ENCODE peak calls at places on chromosomes 12 and 14, in six cellular contexts. S is Calu3, O is vagina, V is heart right ventricle, L is AG09309, I is stomach. J is an unnamed sample.

GRCh38 chr14:100067971-100068959 is 3.0 kb downstream of the EVL start:
- DNase-seq in S (peak; percentile 34), O (no peak), V (peak; percentile 20), L (no peak), I (peak; percentile 67), J (no peak)

GRCh38 chr12:124030510-124030909 is 57.5 kb downstream of the ZNF664 start:
- DNase-seq in S (no peak), O (no peak), V (no peak), L (no peak), I (no peak), J (peak; percentile 73)

GRCh38 chr14:56333361-56334279 is 215.4 kb downstream of the PELI2 start:
- DNase-seq in S (peak; percentile 10), O (no peak), V (no peak), L (no peak), I (no peak), J (no peak)

GRCh38 chr12:29673346-29673745 is 110.4 kb downstream of the TMTC1 start:
- DNase-seq in S (no peak), O (no peak), V (no peak), L (no peak), I (no peak), J (no peak)

GRCh38 chr12:123894823-123895338 is 77.8 kb downstream of the CCDC92 start:
- DNase-seq in S (no peak), O (no peak), V (no peak), L (no peak), I (no peak), J (no peak)

GRCh38 chr14:35826952-35827416 is 846 bp downstream of the BRMS1L start:
- DNase-seq in S (no peak), O (no peak), V (no peak), L (no peak), I (no peak), J (no peak)

GRCh38 chr14:93245764-93246420 is 38.8 kb downstream of the UBR7 start:
- DNase-seq in S (no peak), O (no peak), V (no peak), L (no peak), I (no peak), J (no peak)

GRCh38 chr14:36275741-36276140 is 44.7 kb downstream of the MBIP start:
- DNase-seq in S (no peak), O (no peak), V (no peak), L (no peak), I (no peak), J (no peak)

GRCh38 chr12:132647858-132648257 is 29.3 kb downstream of the P2RX2 start:
- DNase-seq in S (no peak), O (no peak), V (no peak), L (no peak), I (no peak), J (no peak)

GRCh38 chr12:64494998-64495729 is 43.2 kb downstream of the TBK1 start:
- DNase-seq in S (no peak), O (no peak), V (no peak), L (no peak), I (no peak), J (no peak)

GRCh38 chr12:54759751-54760150 is 94.6 kb upstream of the MUCL1 start:
- DNase-seq in S (peak; percentile 50), O (no peak), V (no peak), L (no peak), I (no peak), J (peak; percentile 0)
- TF ChIP-seq CTCF in S (peak; percentile 18), O (no peak), V (no peak), L (peak; percentile 49), I (no peak), J (no peak)

DNA sequence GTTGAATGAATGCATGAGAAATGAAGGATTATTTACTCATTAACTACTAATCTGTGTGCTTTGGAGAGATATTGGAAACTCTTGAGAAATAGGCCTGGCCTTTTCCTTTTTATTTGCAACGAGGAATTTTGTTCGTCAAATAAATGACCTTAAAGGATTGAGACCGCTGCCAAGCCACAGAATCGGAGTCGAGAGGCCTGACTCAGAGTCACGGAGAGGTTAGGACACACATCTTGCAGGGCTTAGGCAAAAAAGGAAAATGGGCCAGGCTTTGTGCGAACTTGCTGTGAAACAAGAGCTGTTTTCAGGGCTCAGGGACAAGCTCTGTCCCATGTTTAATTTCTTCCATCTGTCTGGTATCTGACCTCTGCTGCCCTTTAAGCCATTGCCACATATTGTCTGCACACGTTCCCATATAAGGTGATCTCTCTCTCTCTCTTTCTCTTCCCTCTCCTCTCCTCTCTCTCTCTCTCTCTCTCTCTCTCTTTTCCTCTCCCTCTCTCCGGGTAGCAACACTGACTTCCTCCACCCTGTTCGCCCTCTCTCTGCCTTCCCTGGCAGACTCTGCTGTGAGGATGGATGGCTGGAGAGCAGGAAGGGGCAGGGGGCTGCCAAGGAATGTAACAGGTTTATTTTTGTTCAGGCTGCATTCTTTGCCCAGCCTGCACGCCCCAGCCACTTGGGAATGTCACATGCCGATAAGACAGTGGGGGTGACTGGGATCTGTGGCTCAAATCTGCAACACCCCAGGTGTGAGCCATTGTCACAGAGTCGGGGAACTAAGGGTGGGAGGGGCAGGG is 14.9 kb upstream of the IFT81 start:
- DNase-seq in S (peak; percentile 80), O (peak; percentile 99), V (peak; percentile 60), L (peak; percentile 100), I (peak; percentile 77), J (peak; percentile 100)
- TF ChIP-seq CTCF in S (no peak), O (peak; percentile 71), V (no peak), L (no peak), I (no peak), J (no peak)

GRCh38 chr14:97354119-97354722 is 557.0 kb downstream of the VRK1 start:
- DNase-seq in S (no peak), O (no peak), V (no peak), L (no peak), I (no peak), J (no peak)
- TF ChIP-seq CTCF in S (no peak), O (no peak), V (no peak), L (no peak), I (no peak), J (no peak)

GRCh38 chr14:106831322-106831720 is 1304.9 kb downstream of the TMEM121 start:
- DNase-seq in S (peak; percentile 23), O (peak; percentile 69), V (peak; percentile 18), L (no peak), I (no peak), J (no peak)
- TF ChIP-seq CTCF in S (peak; percentile 33), O (no peak), V (peak; percentile 27), L (peak; percentile 26), I (no peak), J (peak; percentile 10)

GRCh38 chr12:59444932-59445331 is 150.9 kb upstream of the SLC16A7 start:
- DNase-seq in S (peak; percentile 45), O (no peak), V (no peak), L (no peak), I (no peak), J (no peak)
- TF ChIP-seq CTCF in S (no peak), O (no peak), V (peak; percentile 58), L (peak; percentile 51), I (no peak), J (peak; percentile 26)

GRCh38 chr12:66035289-66035961 is 95.1 kb downstream of the LLPH start:
- DNase-seq in S (peak; percentile 32), O (no peak), V (no peak), L (no peak), I (no peak), J (no peak)
- TF ChIP-seq CTCF in S (peak; percentile 51), O (peak; percentile 20), V (peak; percentile 44), L (peak; percentile 54), I (no peak), J (peak; percentile 35)

GRCh38 chr14:25537846-25538455 is 488.0 kb upstream of the STXBP6 start:
- DNase-seq in S (no peak), O (no peak), V (no peak), L (no peak), I (peak; percentile 44), J (no peak)
- TF ChIP-seq CTCF in S (no peak), O (no peak), V (peak; percentile 21), L (no peak), I (peak; percentile 41), J (no peak)

GRCh38 chr14:103539056-103539825 is 10.2 kb downstream of the TRMT61A start:
- DNase-seq in S (no peak), O (no peak), V (peak; percentile 13), L (no peak), I (no peak), J (no peak)
- TF ChIP-seq CTCF in S (no peak), O (no peak), V (no peak), L (no peak), I (no peak), J (no peak)

DNA sequence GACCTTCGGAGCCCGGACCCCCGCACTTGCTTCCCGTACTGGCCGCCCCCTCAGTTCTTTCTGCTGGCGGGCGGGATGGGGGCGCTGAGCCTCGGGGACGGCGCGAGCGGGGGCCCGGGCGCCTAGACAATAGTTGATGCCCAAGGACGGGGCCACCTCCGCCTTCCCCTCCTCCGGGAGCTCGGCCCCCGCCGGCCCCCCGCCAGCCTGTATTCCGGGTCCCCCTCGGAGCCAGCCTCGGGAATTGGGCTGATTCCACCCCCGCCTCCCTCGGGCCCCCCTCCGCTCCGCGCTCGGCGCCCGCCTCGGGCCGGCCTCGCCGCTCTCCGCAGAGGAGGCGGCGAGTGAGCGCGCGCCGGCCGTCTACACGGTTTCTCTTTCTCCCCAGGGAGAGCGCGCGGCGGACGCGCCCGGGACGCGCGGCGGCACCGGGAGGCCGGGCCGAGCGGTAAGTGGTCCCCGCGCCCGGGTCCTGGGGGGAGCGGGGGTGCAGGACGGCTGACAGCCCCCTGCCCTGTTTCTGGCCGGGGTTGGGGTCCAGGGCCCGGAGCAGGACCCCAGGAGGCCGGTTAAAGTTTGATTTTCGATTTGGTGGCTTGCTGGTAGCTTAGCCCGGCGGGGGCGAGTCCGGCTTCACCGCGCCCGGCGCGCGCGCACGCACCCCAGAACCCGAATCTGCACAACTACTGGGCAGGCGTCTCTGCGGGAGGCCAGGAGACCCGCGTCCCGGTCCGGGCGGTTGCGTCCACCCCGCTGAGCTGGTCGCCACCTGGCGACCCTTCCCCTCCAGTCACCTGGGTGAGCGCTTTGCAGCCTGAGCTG is 413.7 kb downstream of the PCNX1 start:
- DNase-seq in S (peak; percentile 58), O (no peak), V (peak; percentile 72), L (no peak), I (peak; percentile 73), J (no peak)
- TF ChIP-seq CTCF in S (no peak), O (no peak), V (peak; percentile 8), L (no peak), I (no peak), J (no peak)

DNA sequence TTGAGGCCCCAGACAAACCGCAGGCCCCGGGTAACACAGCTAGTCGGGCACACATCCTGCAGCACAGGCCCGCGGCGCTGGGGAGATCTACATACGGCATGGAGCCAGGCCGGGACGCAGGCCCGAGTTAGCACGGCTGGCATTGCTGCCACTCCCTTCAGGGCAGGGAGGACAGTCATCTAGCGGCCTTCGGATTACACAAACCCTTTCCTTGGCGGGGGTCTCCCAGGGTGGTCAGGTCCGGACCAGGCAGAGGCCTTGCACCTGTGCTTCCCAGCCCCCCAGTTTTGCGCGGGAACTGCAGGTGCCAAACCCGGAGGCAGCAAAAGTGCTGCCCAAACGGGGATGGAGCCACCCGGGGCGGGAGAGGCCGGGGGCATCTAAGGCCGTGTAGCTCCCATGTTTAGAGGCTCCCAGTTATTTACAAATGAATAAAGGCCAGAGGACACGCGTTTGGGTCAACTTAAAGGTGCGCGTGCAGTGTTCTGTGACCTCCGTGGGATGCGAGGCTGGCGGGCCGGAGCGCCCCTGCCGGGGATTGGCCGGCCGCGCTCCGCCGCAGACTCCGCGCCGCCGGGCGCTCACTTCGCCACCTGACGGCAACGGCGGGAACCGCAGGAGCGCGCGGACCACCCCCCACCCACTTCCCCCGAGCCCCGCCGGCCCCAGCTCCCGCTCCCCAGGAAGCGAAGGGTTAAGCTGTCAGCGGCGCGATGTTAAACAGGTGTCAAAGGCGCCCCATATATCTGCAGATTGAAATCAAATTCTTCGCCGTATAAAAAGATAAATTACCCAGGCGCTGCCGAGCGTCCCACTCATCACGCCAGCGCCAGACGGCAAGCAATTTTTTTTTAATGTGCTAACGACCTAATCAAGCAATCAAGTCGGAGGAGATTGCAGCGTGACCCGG is 18.1 kb downstream of the VSX2 start:
- DNase-seq in S (peak; percentile 43), O (no peak), V (peak; percentile 51), L (no peak), I (peak; percentile 44), J (no peak)
- TF ChIP-seq CTCF in S (peak; percentile 84), O (peak; percentile 58), V (peak; percentile 98), L (peak; percentile 64), I (peak; percentile 41), J (peak; percentile 80)